ENCODE peak calls at places on chromosomes 13 and 19, in eight cellular contexts. One of them, this sample, is unnamed.

GRCh38 chr13:101231751-101232428 is 184.4 kb downstream of the NALCN start:
- DNase-seq in BE2C: no peak
- DNase-seq in cardiac fibroblast: no peak
- DNase-seq in iPS DF 6.9: no peak
- DNase-seq in epithelial cell of esophagus: peak
- DNase-seq in upper lobe of right lung: no peak
- DNase-seq in body of pancreas: no peak
- DNase-seq in psoas muscle: no peak
- DNase-seq in this sample: peak

GRCh38 chr19:48290923-48291700 is 21.2 kb downstream of the ZNF114 start:
- DNase-seq in BE2C: peak
- DNase-seq in cardiac fibroblast: peak
- DNase-seq in iPS DF 6.9: peak
- DNase-seq in epithelial cell of esophagus: peak
- DNase-seq in upper lobe of right lung: peak
- DNase-seq in body of pancreas: peak
- DNase-seq in psoas muscle: peak
- DNase-seq in this sample: peak

GRCh38 chr13:110306340-110306959 is 507 bp downstream of the COL4A1 start:
- DNase-seq in BE2C: no peak
- DNase-seq in cardiac fibroblast: peak
- DNase-seq in iPS DF 6.9: no peak
- DNase-seq in epithelial cell of esophagus: no peak
- DNase-seq in upper lobe of right lung: no peak
- DNase-seq in body of pancreas: no peak
- DNase-seq in psoas muscle: no peak
- DNase-seq in this sample: peak

GRCh38 chr13:31278874-31279273 is 79.1 kb downstream of the B3GLCT start:
- DNase-seq in BE2C: no peak
- DNase-seq in cardiac fibroblast: no peak
- DNase-seq in iPS DF 6.9: no peak
- DNase-seq in epithelial cell of esophagus: no peak
- DNase-seq in upper lobe of right lung: no peak
- DNase-seq in body of pancreas: no peak
- DNase-seq in psoas muscle: no peak
- DNase-seq in this sample: peak

GRCh38 chr13:19910336-19911072 is 47.1 kb upstream of the ZMYM5 start:
- DNase-seq in BE2C: no peak
- DNase-seq in cardiac fibroblast: no peak
- DNase-seq in iPS DF 6.9: no peak
- DNase-seq in epithelial cell of esophagus: peak
- DNase-seq in upper lobe of right lung: no peak
- DNase-seq in body of pancreas: no peak
- DNase-seq in psoas muscle: no peak
- DNase-seq in this sample: peak

GRCh38 chr13:33751151-33751550 is 66.8 kb upstream of the RFC3 start:
- DNase-seq in BE2C: no peak
- DNase-seq in cardiac fibroblast: peak
- DNase-seq in iPS DF 6.9: no peak
- DNase-seq in epithelial cell of esophagus: no peak
- DNase-seq in upper lobe of right lung: no peak
- DNase-seq in body of pancreas: no peak
- DNase-seq in psoas muscle: no peak
- DNase-seq in this sample: peak

GRCh38 chr19:42309686-42310085 is 3.4 kb upstream of the TMEM145 start:
- DNase-seq in BE2C: no peak
- DNase-seq in cardiac fibroblast: no peak
- DNase-seq in iPS DF 6.9: no peak
- DNase-seq in epithelial cell of esophagus: no peak
- DNase-seq in upper lobe of right lung: no peak
- DNase-seq in body of pancreas: no peak
- DNase-seq in psoas muscle: no peak
- DNase-seq in this sample: no peak

GRCh38 chr13:98665638-98665995 is 86.9 kb downstream of the SLC15A1 start:
- DNase-seq in BE2C: no peak
- DNase-seq in cardiac fibroblast: no peak
- DNase-seq in iPS DF 6.9: no peak
- DNase-seq in epithelial cell of esophagus: no peak
- DNase-seq in upper lobe of right lung: no peak
- DNase-seq in body of pancreas: no peak
- DNase-seq in psoas muscle: no peak
- DNase-seq in this sample: no peak

GRCh38 chr13:35908221-35908620 is 223.0 kb downstream of the DCLK1 start:
- DNase-seq in BE2C: no peak
- DNase-seq in cardiac fibroblast: no peak
- DNase-seq in iPS DF 6.9: no peak
- DNase-seq in epithelial cell of esophagus: no peak
- DNase-seq in upper lobe of right lung: no peak
- DNase-seq in body of pancreas: no peak
- DNase-seq in psoas muscle: no peak
- DNase-seq in this sample: no peak

GRCh38 chr19:29420482-29421185 is 105.2 kb upstream of the VSTM2B start:
- DNase-seq in BE2C: no peak
- DNase-seq in cardiac fibroblast: no peak
- DNase-seq in iPS DF 6.9: no peak
- DNase-seq in epithelial cell of esophagus: no peak
- DNase-seq in upper lobe of right lung: no peak
- DNase-seq in body of pancreas: no peak
- DNase-seq in psoas muscle: no peak
- DNase-seq in this sample: no peak

GRCh38 chr13:21216332-21216731 is 39.9 kb downstream of the MRPL57 start:
- DNase-seq in BE2C: no peak
- DNase-seq in cardiac fibroblast: no peak
- DNase-seq in iPS DF 6.9: no peak
- DNase-seq in epithelial cell of esophagus: no peak
- DNase-seq in upper lobe of right lung: no peak
- DNase-seq in body of pancreas: no peak
- DNase-seq in psoas muscle: no peak
- DNase-seq in this sample: no peak

GRCh38 chr13:39777021-39777420 is 121.6 kb downstream of the COG6 start:
- DNase-seq in BE2C: no peak
- DNase-seq in cardiac fibroblast: no peak
- DNase-seq in iPS DF 6.9: no peak
- DNase-seq in epithelial cell of esophagus: no peak
- DNase-seq in upper lobe of right lung: no peak
- DNase-seq in body of pancreas: no peak
- DNase-seq in psoas muscle: no peak
- DNase-seq in this sample: no peak
- H3K4me3 ChIP-seq in BE2C: no peak
- H3K4me3 ChIP-seq in cardiac fibroblast: no peak
- H3K4me3 ChIP-seq in iPS DF 6.9: no peak
- H3K4me3 ChIP-seq in epithelial cell of esophagus: no peak
- H3K4me3 ChIP-seq in upper lobe of right lung: no peak
- H3K4me3 ChIP-seq in body of pancreas: no peak
- H3K4me3 ChIP-seq in psoas muscle: no peak
- H3K4me3 ChIP-seq in this sample: no peak

DNA sequence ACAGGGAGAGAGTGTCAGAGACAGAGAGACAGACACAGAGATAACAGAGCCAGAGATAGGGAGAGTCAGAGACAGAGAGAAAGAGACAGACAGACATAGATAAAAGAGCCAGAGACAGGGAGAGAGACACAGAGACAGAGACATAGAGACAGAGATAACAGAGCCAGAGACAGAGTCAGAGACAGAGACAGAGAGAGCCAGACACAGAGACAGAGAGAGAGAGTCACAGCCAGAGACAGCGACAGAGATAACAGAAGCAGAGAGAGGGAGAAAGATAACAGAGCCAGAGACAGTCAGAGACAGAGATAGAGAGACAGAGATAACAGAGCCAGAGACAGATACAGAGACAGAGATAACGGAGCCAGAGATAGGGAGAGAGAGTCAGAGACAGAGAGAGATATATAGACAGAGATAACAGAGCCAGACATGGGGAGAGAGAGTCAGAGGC is 865 bp upstream of the TNFSF9 start:
- DNase-seq in BE2C: no peak
- DNase-seq in cardiac fibroblast: no peak
- DNase-seq in iPS DF 6.9: no peak
- DNase-seq in epithelial cell of esophagus: no peak
- DNase-seq in upper lobe of right lung: no peak
- DNase-seq in body of pancreas: no peak
- DNase-seq in psoas muscle: no peak
- DNase-seq in this sample: no peak
- H3K4me3 ChIP-seq in BE2C: peak
- H3K4me3 ChIP-seq in cardiac fibroblast: peak
- H3K4me3 ChIP-seq in iPS DF 6.9: no peak
- H3K4me3 ChIP-seq in epithelial cell of esophagus: peak
- H3K4me3 ChIP-seq in upper lobe of right lung: peak
- H3K4me3 ChIP-seq in body of pancreas: no peak
- H3K4me3 ChIP-seq in psoas muscle: peak
- H3K4me3 ChIP-seq in this sample: peak

GRCh38 chr19:8342316-8342683 is 762 bp downstream of the KANK3 start:
- DNase-seq in BE2C: no peak
- DNase-seq in cardiac fibroblast: no peak
- DNase-seq in iPS DF 6.9: no peak
- DNase-seq in epithelial cell of esophagus: no peak
- DNase-seq in upper lobe of right lung: no peak
- DNase-seq in body of pancreas: no peak
- DNase-seq in psoas muscle: no peak
- DNase-seq in this sample: no peak
- H3K4me3 ChIP-seq in BE2C: no peak
- H3K4me3 ChIP-seq in cardiac fibroblast: peak
- H3K4me3 ChIP-seq in iPS DF 6.9: no peak
- H3K4me3 ChIP-seq in epithelial cell of esophagus: no peak
- H3K4me3 ChIP-seq in upper lobe of right lung: peak
- H3K4me3 ChIP-seq in body of pancreas: no peak
- H3K4me3 ChIP-seq in psoas muscle: peak
- H3K4me3 ChIP-seq in this sample: no peak

DNA sequence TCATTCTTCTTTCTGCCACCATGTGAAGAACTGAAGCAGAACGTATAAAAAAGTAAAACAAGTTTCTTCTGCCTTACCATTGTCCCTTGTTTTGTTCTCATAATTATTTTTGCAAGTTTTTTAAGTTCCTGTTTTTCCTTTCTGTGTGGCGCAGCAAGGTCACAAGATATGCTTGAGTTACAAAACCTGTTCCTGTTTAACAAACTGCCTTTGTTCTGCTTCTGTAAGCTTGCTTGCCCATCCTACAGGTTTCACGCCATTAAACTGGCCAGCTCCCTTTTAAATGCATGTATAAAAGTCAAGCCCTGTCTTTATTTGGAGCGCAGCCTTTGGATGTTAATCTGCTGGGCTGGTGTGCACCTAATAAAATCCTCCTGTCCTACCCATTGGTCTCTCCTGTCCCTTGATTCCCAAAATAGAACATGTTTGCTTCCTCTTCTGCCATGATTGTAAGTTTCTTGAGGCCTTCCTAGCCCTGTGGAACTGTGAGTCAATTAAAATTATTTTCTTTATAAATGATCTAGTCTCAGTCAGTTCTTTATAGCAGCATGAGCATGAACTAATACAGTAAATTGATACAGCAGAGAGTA is 1115.4 kb downstream of the SLITRK1 start:
- DNase-seq in BE2C: no peak
- DNase-seq in cardiac fibroblast: no peak
- DNase-seq in iPS DF 6.9: no peak
- DNase-seq in epithelial cell of esophagus: no peak
- DNase-seq in upper lobe of right lung: no peak
- DNase-seq in body of pancreas: no peak
- DNase-seq in psoas muscle: no peak
- DNase-seq in this sample: no peak
- H3K4me3 ChIP-seq in BE2C: no peak
- H3K4me3 ChIP-seq in cardiac fibroblast: no peak
- H3K4me3 ChIP-seq in iPS DF 6.9: no peak
- H3K4me3 ChIP-seq in epithelial cell of esophagus: no peak
- H3K4me3 ChIP-seq in upper lobe of right lung: no peak
- H3K4me3 ChIP-seq in body of pancreas: no peak
- H3K4me3 ChIP-seq in psoas muscle: no peak
- H3K4me3 ChIP-seq in this sample: no peak

GRCh38 chr19:40216777-40217026 is 1.5 kb downstream of the TTC9B start:
- DNase-seq in BE2C: no peak
- DNase-seq in cardiac fibroblast: no peak
- DNase-seq in iPS DF 6.9: no peak
- DNase-seq in epithelial cell of esophagus: peak
- DNase-seq in upper lobe of right lung: no peak
- DNase-seq in body of pancreas: no peak
- DNase-seq in psoas muscle: no peak
- DNase-seq in this sample: no peak
- H3K4me3 ChIP-seq in BE2C: no peak
- H3K4me3 ChIP-seq in cardiac fibroblast: no peak
- H3K4me3 ChIP-seq in iPS DF 6.9: peak
- H3K4me3 ChIP-seq in epithelial cell of esophagus: no peak
- H3K4me3 ChIP-seq in upper lobe of right lung: no peak
- H3K4me3 ChIP-seq in body of pancreas: no peak
- H3K4me3 ChIP-seq in psoas muscle: no peak
- H3K4me3 ChIP-seq in this sample: no peak

GRCh38 chr13:113202912-113203311 is 5.6 kb downstream of the PCID2 start:
- DNase-seq in BE2C: no peak
- DNase-seq in cardiac fibroblast: no peak
- DNase-seq in iPS DF 6.9: no peak
- DNase-seq in epithelial cell of esophagus: no peak
- DNase-seq in upper lobe of right lung: no peak
- DNase-seq in body of pancreas: no peak
- DNase-seq in psoas muscle: no peak
- DNase-seq in this sample: no peak
- H3K4me3 ChIP-seq in BE2C: no peak
- H3K4me3 ChIP-seq in cardiac fibroblast: no peak
- H3K4me3 ChIP-seq in iPS DF 6.9: no peak
- H3K4me3 ChIP-seq in epithelial cell of esophagus: no peak
- H3K4me3 ChIP-seq in upper lobe of right lung: no peak
- H3K4me3 ChIP-seq in body of pancreas: no peak
- H3K4me3 ChIP-seq in psoas muscle: no peak
- H3K4me3 ChIP-seq in this sample: no peak

DNA sequence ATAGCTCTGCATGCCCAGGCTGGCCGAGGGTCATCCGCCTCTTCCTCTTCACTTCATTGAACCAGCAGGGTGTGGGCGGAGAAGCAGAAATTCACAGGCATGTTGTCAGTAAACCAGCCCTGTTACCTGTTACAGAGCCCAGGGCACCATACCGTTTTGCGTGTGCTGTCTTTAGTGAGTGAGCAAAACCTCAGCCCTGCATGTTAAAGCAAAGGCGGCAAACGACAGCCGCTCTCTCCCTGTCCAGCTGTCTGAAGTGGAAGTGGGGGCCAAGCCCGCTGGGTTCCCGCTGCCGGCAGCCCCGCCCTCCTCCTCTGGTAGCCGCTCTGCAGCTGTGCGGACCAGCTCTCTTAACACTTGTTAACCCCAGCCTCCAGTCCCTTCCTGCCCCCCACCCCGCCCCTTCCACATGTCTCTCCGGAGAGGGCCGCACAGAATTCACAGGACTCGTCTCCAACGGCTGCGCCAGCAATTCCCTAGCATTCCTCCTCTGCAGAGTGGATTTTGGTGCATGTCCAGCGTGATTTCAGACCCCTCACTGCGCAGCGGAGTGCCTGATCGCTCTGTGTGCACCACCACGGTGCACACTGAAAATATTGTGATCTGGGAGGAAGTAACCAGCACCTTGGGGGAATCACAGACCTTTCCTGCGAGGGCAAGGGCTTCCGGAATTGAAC is 12.7 kb downstream of the KLHL26 start:
- DNase-seq in BE2C: peak
- DNase-seq in cardiac fibroblast: peak
- DNase-seq in iPS DF 6.9: no peak
- DNase-seq in epithelial cell of esophagus: peak
- DNase-seq in upper lobe of right lung: peak
- DNase-seq in body of pancreas: peak
- DNase-seq in psoas muscle: peak
- DNase-seq in this sample: peak
- H3K4me3 ChIP-seq in BE2C: no peak
- H3K4me3 ChIP-seq in cardiac fibroblast: no peak
- H3K4me3 ChIP-seq in iPS DF 6.9: no peak
- H3K4me3 ChIP-seq in epithelial cell of esophagus: no peak
- H3K4me3 ChIP-seq in upper lobe of right lung: peak
- H3K4me3 ChIP-seq in body of pancreas: no peak
- H3K4me3 ChIP-seq in psoas muscle: peak
- H3K4me3 ChIP-seq in this sample: no peak